ENCODE peak calls at places on chromosomes 12 and 14, in four cellular contexts. T, B, Z and W are unnamed samples.

GRCh38 chr14:83300454-83301064 is 1766.9 kb upstream of the SEL1L start:
- DNase-seq in Z (no peak), B (no peak), T (peak; percentile 11), W (peak; percentile 40)

GRCh38 chr12:12715459-12716150 is 1.6 kb upstream of the CDKN1B start:
- DNase-seq in T (peak; percentile 24), B (no peak), Z (no peak), W (peak; percentile 34)

GRCh38 chr12:76670776-76671175 is 93.1 kb upstream of the ZDHHC17 start:
- DNase-seq in B (no peak), Z (no peak), T (no peak), W (peak; percentile 26)

GRCh38 chr14:52305014-52305413 is 9.1 kb upstream of the PTGER2 start:
- DNase-seq in Z (no peak), T (no peak), B (no peak), W (no peak)

GRCh38 chr12:124677552-124678356 is 110.3 kb upstream of the NCOR2 start:
- DNase-seq in B (no peak), T (no peak), Z (no peak), W (no peak)

GRCh38 chr12:32561931-32562341 is 117.2 kb upstream of the DNM1L start:
- DNase-seq in B (no peak), Z (no peak), T (no peak), W (peak; percentile 26)

GRCh38 chr12:94038605-94039004 is 109.8 kb upstream of the PLXNC1 start:
- DNase-seq in B (no peak), Z (no peak), T (no peak), W (no peak)

GRCh38 chr12:46377678-46378077 is 5.1 kb upstream of the SLC38A2 start:
- DNase-seq in B (no peak), Z (no peak), T (no peak), W (no peak)

GRCh38 chr12:12822886-12823285 is 9.7 kb downstream of the DDX47 start:
- DNase-seq in Z (no peak), B (no peak), T (no peak), W (no peak)

GRCh38 chr12:90741611-90742010 is 213.4 kb downstream of the CCER1 start:
- DNase-seq in T (no peak), Z (no peak), B (no peak), W (no peak)

GRCh38 chr12:41188841-41189394 is 798 bp downstream of the PDZRN4 start:
- DNase-seq in Z (peak; percentile 44), T (no peak), B (no peak), W (no peak)

GRCh38 chr14:94144765-94145164 is 15.4 kb upstream of the IFI27L2 start:
- DNase-seq in B (no peak), T (no peak), Z (peak; percentile 57), W (no peak)

GRCh38 chr14:94143711-94144110 is 14.3 kb upstream of the IFI27L2 start:
- DNase-seq in B (no peak), T (no peak), Z (no peak), W (no peak)

GRCh38 chr14:94142836-94143235 is 13.4 kb upstream of the IFI27L2 start:
- DNase-seq in T (no peak), B (no peak), Z (no peak), W (no peak)

GRCh38 chr14:94142247-94142646 is 12.8 kb upstream of the IFI27L2 start:
- DNase-seq in T (no peak), B (no peak), Z (no peak), W (no peak)

DNA sequence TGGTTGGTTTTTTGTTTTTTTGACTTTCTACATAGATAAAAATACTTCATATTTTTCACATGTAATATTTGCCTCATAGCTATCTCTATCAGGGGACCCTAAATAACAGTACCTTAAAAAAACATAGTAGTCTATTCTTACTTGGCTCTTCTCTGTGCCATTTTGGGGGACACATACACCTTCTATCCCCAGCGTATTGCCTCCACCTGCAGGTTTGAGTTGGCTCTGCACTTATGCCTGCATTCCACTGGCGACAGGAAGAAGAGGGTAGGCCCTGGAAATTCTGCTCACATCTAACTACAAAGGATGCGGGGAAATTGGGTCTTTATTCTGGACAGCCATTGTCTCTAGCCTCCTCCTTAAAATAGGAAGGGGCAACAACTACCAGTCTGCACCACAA is 13.8 kb upstream of the IFI27L2 start:
- DNase-seq in Z (peak; percentile 58), B (no peak), T (peak; percentile 20), W (no peak)
- TF ChIP-seq CTCF in Z (peak; percentile 70), B (peak; percentile 18), T (peak; percentile 36), W (peak; percentile 47)

DNA sequence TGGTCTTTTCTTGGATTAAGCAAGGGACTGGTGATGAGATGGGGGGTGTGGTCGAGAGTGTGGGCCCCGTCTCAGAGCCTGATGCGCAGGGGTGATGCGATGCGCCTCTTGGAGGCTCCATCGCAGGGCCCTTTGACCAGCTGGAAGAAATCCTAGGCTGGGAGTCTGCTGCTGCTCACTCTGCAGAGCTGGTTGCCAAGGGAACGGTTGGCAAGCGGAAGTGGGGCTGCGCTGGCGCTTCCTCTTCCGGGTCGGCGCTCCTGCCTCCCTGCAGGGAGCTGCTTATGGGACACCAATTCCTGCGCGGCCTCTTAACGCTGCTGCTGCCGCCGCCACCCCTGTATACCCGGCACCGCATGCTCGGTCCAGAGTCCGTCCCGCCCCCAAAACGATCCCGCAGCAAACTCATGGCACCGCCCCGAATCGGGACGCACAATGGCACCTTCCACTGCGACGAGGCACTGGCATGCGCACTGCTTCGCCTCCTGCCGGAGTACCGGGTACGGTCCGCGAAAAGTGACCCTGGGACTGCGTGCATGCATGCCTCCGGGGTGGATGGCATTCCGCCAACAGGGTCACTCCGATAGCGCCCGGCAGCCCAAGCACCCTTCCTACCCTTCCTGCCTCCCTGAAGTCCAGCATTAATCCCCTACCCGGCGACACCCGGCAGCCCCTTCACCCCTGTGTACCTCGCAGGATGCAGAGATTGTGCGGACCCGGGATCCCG is at the start of gene MYG1:
- DNase-seq in Z (peak; percentile 98), B (peak; percentile 94), T (peak; percentile 86), W (peak; percentile 85)
- TF ChIP-seq CTCF in Z (peak; percentile 35), B (no peak), T (no peak), W (peak; percentile 32)

DNA sequence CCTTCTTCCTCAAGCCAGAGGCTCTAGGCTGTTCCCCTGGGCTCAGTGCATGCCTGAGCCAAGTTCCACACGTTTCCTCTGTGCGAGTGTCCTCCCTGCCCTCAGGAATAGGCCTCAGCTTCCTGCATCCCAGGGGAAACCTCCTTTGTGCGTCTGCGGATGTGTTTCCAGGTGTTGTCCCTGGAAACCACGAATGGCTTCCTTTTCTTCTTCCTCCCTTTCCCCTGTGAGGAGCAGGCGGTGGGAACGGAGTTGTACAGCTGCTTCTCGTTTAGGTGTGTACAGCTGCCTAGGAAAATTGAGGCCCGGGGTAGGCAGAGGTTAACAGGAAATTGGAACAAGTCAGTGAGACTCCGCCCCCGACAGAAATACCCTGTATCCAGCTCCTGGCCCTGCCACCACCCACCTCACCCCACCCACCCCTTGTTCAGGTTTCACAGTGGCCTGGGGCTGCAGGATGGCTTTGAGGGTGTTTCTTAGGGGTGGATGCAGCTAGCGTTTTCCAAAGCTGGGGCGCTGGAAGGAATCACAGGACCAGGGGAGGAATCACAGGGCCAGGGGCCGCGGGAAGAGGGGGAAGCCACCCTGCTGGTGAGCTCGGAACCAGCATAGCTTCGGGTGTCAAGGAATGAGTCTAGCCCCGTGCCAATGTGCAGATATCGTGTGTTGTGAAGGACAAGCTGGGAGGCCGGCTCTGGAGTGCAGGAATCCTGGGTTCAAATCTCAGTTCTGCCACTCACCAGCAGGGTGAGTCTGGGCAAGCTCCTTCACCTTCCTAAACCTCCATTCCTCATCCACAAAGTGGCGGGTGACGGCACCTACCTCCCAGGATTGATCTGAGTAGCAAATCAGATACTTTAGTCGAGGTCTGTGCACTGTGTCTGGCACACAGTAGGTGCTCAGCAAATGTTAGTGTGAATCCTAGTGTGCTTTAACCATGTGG is 53.8 kb upstream of the RIN3 start:
- DNase-seq in Z (peak; percentile 37), B (peak; percentile 66), T (no peak), W (no peak)
- TF ChIP-seq CTCF in Z (peak; percentile 46), B (no peak), T (no peak), W (peak; percentile 18)

DNA sequence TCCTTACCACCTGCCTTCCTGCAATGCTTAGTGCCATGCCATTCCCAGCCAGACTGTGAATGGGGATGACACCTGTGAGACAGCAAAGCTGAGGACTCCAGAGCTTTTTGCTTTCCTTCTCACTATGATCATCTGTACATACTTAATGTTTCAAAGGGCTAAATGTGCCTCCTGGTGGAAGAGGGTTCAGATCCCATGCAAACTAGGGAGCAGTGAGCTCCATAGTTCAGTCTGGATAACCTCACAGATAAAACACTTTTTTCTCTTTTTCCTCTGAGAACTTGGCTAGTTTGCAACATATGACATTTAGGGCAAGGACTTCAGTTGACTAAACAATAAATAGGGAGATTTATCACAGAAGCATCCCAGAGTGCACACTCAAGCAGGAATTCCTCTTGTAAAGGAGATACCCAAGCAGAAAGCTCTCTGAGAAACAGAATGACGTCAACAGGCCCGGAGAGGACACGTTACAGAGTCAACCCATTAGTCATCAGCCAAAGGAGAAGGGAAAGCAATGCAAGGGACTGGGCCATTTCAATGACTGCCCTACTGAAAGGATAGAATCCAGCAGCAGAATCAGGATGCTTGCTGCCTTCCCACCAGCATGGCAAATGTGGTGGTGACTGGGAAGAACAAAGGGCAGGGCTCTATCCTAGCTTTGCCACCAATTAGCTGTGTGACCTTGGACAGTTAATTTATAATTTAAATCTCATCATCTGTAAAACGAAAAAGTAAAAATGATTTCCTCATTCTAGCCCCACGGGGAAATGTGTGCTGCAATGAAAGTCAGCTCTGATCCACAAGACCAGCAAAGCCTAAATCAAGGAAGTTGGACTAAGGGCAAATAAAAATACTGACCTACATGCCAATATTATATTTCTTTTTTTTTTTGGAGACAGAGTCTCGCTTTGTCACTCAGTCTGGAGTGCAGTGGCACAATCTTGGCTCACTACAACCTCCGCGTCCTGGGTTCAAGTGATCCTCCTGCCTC is 80.9 kb upstream of the ACTN1 start:
- DNase-seq in B (peak; percentile 93), Z (no peak), T (no peak), W (peak; percentile 96)
- TF ChIP-seq CTCF in B (no peak), Z (no peak), T (no peak), W (peak; percentile 3)

DNA sequence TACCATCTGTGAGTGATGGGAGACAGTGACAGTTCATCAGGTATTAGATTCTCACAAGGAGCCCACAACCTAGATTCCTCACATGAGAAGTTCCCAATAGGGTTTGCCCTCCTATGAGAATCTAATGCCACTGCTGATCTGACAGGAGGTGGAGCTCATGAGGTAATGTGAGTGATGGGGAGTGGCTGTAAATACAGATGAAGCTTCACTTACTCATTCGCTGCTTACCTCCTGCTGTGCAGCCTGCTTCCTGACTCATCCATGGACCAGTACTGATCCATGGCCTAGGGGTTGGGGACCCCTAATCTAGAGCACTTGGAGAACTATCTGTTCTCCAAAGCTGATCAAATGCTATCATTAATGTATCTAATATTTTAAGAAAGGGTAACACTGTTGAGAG is 17.7 kb downstream of the CLEC2D start:
- DNase-seq in B (no peak), T (no peak), Z (peak; percentile 66), W (peak; percentile 67)
- TF ChIP-seq CTCF in B (no peak), T (no peak), Z (no peak), W (no peak)

DNA sequence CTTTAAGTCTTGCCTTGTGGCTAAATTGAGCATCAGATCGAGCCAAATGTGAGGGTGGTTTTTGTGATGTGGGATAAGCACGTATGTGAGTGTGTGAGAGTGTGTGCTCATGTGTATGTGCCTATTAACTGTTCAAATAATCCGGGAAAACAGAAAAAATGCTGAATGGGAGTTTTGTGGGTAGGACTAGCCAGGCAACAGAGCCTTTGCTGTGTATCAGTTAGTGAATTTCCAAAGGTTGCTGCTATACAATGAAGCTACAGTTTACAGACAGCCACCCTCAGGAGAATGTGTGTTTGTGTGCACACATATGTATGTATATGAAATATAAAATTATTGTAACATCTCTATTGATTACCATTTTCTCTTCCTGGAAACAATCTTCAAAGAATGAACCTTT is 154.0 kb downstream of the SOX5 start:
- DNase-seq in Z (no peak), B (no peak), T (no peak), W (no peak)
- TF ChIP-seq CTCF in Z (no peak), B (no peak), T (no peak), W (no peak)